ENCODE peak calls at places on chromosomes 16 and 17, in four cellular contexts. X is sigmoid colon, S is stomach, T is breast epithelium. D is an unnamed sample.

GRCh38 chr17:14921936-14922335 is 343.2 kb downstream of the PMP22 start:
- DNase-seq in X (no peak), S (no peak), T (no peak), D (no peak)

GRCh38 chr16:69924777-69925191 is 26.4 kb upstream of the CLEC18A start:
- DNase-seq in X (peak; percentile 74), S (no peak), T (no peak), D (no peak)

GRCh38 chr16:8963010-8963824 is 489 bp downstream of the USP7 start:
- DNase-seq in X (no peak), S (no peak), T (no peak), D (no peak)

GRCh38 chr16:56606071-56606687 is 2.2 kb upstream of the MT2A start:
- DNase-seq in X (peak; percentile 85), S (no peak), T (no peak), D (peak; percentile 59)

GRCh38 chr17:55434721-55435120 is 13.1 kb upstream of the MMD start:
- DNase-seq in X (no peak), S (no peak), T (no peak), D (no peak)

GRCh38 chr16:1941924-1942809 is 832 bp downstream of the MSRB1 start:
- DNase-seq in X (peak; percentile 75), S (no peak), T (no peak), D (no peak)

GRCh38 chr17:73391331-73392265 is 79.8 kb upstream of the CDC42EP4 start:
- DNase-seq in X (no peak), S (no peak), T (no peak), D (no peak)

GRCh38 chr17:20116683-20117309 is 107.6 kb downstream of the SPECC1 start:
- DNase-seq in X (no peak), S (peak; percentile 39), T (no peak), D (peak; percentile 46)

GRCh38 chr16:69893086-69893485 is 58.0 kb upstream of the CLEC18A start:
- DNase-seq in X (no peak), S (no peak), T (no peak), D (no peak)

GRCh38 chr17:39634384-39634871 is 2.5 kb upstream of the STARD3 start:
- DNase-seq in X (no peak), S (no peak), T (no peak), D (no peak)

GRCh38 chr16:83842755-83843507 is 35.2 kb downstream of the HSBP1 start:
- DNase-seq in X (peak; percentile 41), S (no peak), T (no peak), D (no peak)

GRCh38 chr16:79662673-79663313 is 62.3 kb upstream of the MAF start:
- DNase-seq in X (no peak), S (no peak), T (no peak), D (no peak)

GRCh38 chr16:27408012-27408601 is 6.1 kb downstream of the IL21R start:
- DNase-seq in X (no peak), S (no peak), T (no peak), D (no peak)

GRCh38 chr17:81735181-81736102 is 23.4 kb downstream of the SLC25A10 start:
- DNase-seq in X (peak; percentile 65), S (peak; percentile 63), T (no peak), D (peak; percentile 49)

GRCh38 chr17:19237389-19238166 is 412 bp downstream of the EPN2 start:
- DNase-seq in X (peak; percentile 80), S (peak; percentile 37), T (peak; percentile 54), D (peak; percentile 33)

GRCh38 chr17:44086364-44087311 is 16.1 kb downstream of the G6PC3 start:
- DNase-seq in X (peak; percentile 80), S (no peak), T (no peak), D (no peak)

GRCh38 chr16:88988980-88989791 is 12.2 kb upstream of the CBFA2T3 start:
- DNase-seq in X (no peak), S (no peak), T (no peak), D (no peak)

GRCh38 chr16:77692612-77693011 is 29.7 kb upstream of the NUDT7 start:
- DNase-seq in X (no peak), S (no peak), T (no peak), D (no peak)

GRCh38 chr17:65332375-65332774 is 195.2 kb downstream of the RGS9 start:
- DNase-seq in X (no peak), S (no peak), T (no peak), D (no peak)

GRCh38 chr17:17056167-17056562 is 13.9 kb downstream of the MPRIP start:
- DNase-seq in X (peak; percentile 63), S (peak; percentile 24), T (peak; percentile 72), D (no peak)

GRCh38 chr17:70920416-70920815 is 751.1 kb downstream of the KCNJ2 start:
- DNase-seq in X (no peak), S (no peak), T (no peak), D (no peak)

GRCh38 chr17:79078476-79079190 is 4.0 kb downstream of the ENGASE start:
- DNase-seq in X (no peak), S (no peak), T (no peak), D (no peak)

GRCh38 chr16:49639739-49640388 is 216.0 kb downstream of the ZNF423 start:
- DNase-seq in X (no peak), S (no peak), T (no peak), D (no peak)

GRCh38 chr17:5283531-5284315 is 1.6 kb downstream of the RABEP1 start:
- DNase-seq in X (no peak), S (no peak), T (no peak), D (no peak)

GRCh38 chr17:81176656-81177055 is 10.6 kb upstream of the AATK start:
- DNase-seq in X (no peak), S (no peak), T (no peak), D (no peak)

GRCh38 chr16:49876716-49877129 is 20.8 kb upstream of the ZNF423 start:
- DNase-seq in X (peak; percentile 84), S (peak; percentile 68), T (peak; percentile 59), D (no peak)

GRCh38 chr16:14373901-14374300 is 256.2 kb downstream of the PARN start:
- DNase-seq in X (no peak), S (no peak), T (no peak), D (no peak)

GRCh38 chr17:80381416-80381923 is 33.5 kb upstream of the ENDOV start:
- DNase-seq in X (peak; percentile 43), S (no peak), T (peak; percentile 17), D (no peak)

GRCh38 chr17:29292071-29292991 is 1.6 kb downstream of the NUFIP2 start:
- DNase-seq in X (peak; percentile 91), S (peak; percentile 58), T (peak; percentile 55), D (peak; percentile 66)

GRCh38 chr17:40073454-40074174 is 10.8 kb downstream of the THRA start:
- DNase-seq in X (no peak), S (no peak), T (no peak), D (no peak)

GRCh38 chr16:67939507-67940435 is 3.1 kb upstream of the PSMB10 start:
- DNase-seq in X (no peak), S (peak; percentile 80), T (no peak), D (peak; percentile 57)

GRCh38 chr16:14056970-14057369 is 14.1 kb upstream of the MRTFB start:
- DNase-seq in X (no peak), S (no peak), T (no peak), D (no peak)

GRCh38 chr17:57553991-57554825 is 190.9 kb downstream of the CCDC182 start:
- DNase-seq in X (no peak), S (no peak), T (no peak), D (no peak)

GRCh38 chr17:57550671-57551315 is 194.3 kb downstream of the CCDC182 start:
- DNase-seq in X (no peak), S (no peak), T (no peak), D (no peak)

GRCh38 chr17:57551321-57552079 is 193.6 kb downstream of the CCDC182 start:
- DNase-seq in X (no peak), S (peak; percentile 43), T (no peak), D (no peak)

GRCh38 chr17:57553525-57553924 is 191.6 kb downstream of the CCDC182 start:
- DNase-seq in X (no peak), S (no peak), T (no peak), D (no peak)

DNA sequence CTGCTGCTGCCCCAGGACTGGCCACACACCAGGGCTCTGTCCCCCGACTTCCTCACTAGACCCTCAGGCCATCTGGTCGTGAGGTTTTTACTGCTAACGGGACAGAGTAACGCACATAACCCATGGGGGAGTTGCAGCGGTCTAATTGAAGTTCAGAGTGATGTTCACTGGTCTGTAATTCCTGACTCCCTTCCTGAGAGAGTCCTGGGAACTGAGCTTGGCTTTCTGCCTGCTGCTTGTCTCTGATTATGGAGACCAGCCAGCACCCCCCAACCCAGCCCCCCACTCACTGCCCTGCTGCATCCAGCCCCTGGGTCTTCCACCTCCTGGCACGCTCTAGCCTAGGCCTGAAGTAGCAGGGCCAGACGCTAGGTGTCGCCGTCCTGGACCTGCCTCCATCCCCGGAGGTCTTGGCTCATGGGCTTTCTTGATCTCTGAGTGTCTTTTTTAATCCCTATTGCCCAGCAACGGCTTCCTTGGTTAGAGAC is 192.9 kb downstream of the CCDC182 start:
- DNase-seq in X (no peak), S (no peak), T (no peak), D (no peak)
- TF ChIP-seq POLR2A in X (no peak), S (no peak), T (no peak), D (no peak)

GRCh38 chr16:87581867-87582220 is 20.5 kb upstream of the JPH3 start:
- DNase-seq in X (peak; percentile 93), S (peak; percentile 56), T (no peak), D (peak; percentile 12)
- TF ChIP-seq POLR2AphosphoS5 in X (peak; percentile 53), S (peak; percentile 48), T (peak; percentile 46), D (peak; percentile 60)

GRCh38 chr17:74960739-74961342 is 11.7 kb downstream of the HID1 start:
- DNase-seq in X (no peak), S (peak; percentile 55), T (no peak), D (no peak)
- TF ChIP-seq CTCF in X (no peak), S (no peak), T (no peak), D (peak; percentile 28)

GRCh38 chr17:12790806-12791148 is 1.5 kb downstream of the ARHGAP44 start:
- DNase-seq in X (no peak), S (no peak), T (no peak), D (no peak)

GRCh38 chr17:12794919-12795517 is 5.7 kb downstream of the ARHGAP44 start:
- DNase-seq in X (no peak), S (no peak), T (no peak), D (no peak)

GRCh38 chr17:12789976-12790805 is 893 bp downstream of the ARHGAP44 start:
- DNase-seq in X (no peak), S (peak; percentile 27), T (no peak), D (peak; percentile 7)

GRCh38 chr17:12789075-12789975 is at the start of gene ARHGAP44:
- DNase-seq in X (peak; percentile 77), S (peak; percentile 73), T (peak; percentile 57), D (peak; percentile 58)
- TF ChIP-seq POLR2A in X (no peak), S (no peak), T (no peak), D (peak; percentile 38)

GRCh38 chr17:53496356-53496755 is 326.4 kb upstream of the KIF2B start:
- DNase-seq in X (no peak), S (no peak), T (no peak), D (no peak)

DNA sequence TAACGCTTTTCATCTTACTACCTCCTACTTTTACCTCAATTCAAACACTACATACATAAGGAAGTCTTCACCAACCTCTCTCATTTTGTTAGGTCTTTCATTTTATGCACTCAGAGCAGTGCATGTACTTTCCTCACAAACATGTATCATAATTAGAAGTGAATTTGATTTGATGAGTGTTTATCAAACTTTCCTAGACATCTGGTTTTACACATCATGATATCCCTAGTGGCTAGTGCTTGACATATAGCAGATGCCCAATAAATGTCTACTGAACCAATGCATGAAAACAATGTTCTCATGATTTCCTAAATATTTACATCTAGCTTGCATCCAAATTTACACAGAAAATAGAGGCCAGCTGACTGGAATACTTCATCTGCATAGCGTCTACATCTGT is 323.4 kb upstream of the KIF2B start:
- DNase-seq in X (no peak), S (no peak), T (no peak), D (no peak)
- TF ChIP-seq POLR2AphosphoS5 in X (peak; percentile 87), S (no peak), T (no peak), D (no peak)

D was measured in prostate gland.